ENCODE peak calls at places on chromosomes 4 and X, in ten cellular contexts. One of them, this sample, is unnamed.

GRCh38 chrX:22577181-22577580 is 304.5 kb downstream of the CBLL2 start:
- DNase-seq in GM12865: no peak
- DNase-seq in OCI-LY7: no peak
- DNase-seq in IMR-90: peak; percentile 74
- DNase-seq in stomach: no peak
- DNase-seq in AG04449: peak; percentile 40
- DNase-seq in ovary: no peak
- DNase-seq in bronchial epithelial cell: peak; percentile 82
- DNase-seq in neural progenitor cell: no peak
- DNase-seq in endodermal cell: no peak
- DNase-seq in this sample: peak; percentile 12

GRCh38 chrX:144586756-144587155 is 660.5 kb upstream of the SPANXN1 start:
- DNase-seq in GM12865: no peak
- DNase-seq in OCI-LY7: no peak
- DNase-seq in IMR-90: no peak
- DNase-seq in stomach: no peak
- DNase-seq in AG04449: no peak
- DNase-seq in ovary: no peak
- DNase-seq in bronchial epithelial cell: peak; percentile 38
- DNase-seq in neural progenitor cell: no peak
- DNase-seq in endodermal cell: no peak
- DNase-seq in this sample: no peak

GRCh38 chr4:180710643-180711337 is 1532.4 kb upstream of the TENM3 start:
- DNase-seq in GM12865: no peak
- DNase-seq in OCI-LY7: no peak
- DNase-seq in IMR-90: peak; percentile 52
- DNase-seq in stomach: no peak
- DNase-seq in AG04449: no peak
- DNase-seq in ovary: no peak
- DNase-seq in bronchial epithelial cell: no peak
- DNase-seq in neural progenitor cell: no peak
- DNase-seq in endodermal cell: no peak
- DNase-seq in this sample: no peak

GRCh38 chr4:20251796-20252655 is at the start of gene SLIT2:
- DNase-seq in GM12865: peak; percentile 48
- DNase-seq in OCI-LY7: no peak
- DNase-seq in IMR-90: peak; percentile 68
- DNase-seq in stomach: peak; percentile 81
- DNase-seq in AG04449: no peak
- DNase-seq in ovary: peak; percentile 89
- DNase-seq in bronchial epithelial cell: peak; percentile 35
- DNase-seq in neural progenitor cell: peak; percentile 92
- DNase-seq in endodermal cell: peak; percentile 96
- DNase-seq in this sample: peak; percentile 70

GRCh38 chr4:793109-793861 is 32.6 kb downstream of the CPLX1 start:
- DNase-seq in GM12865: no peak
- DNase-seq in OCI-LY7: peak; percentile 52
- DNase-seq in IMR-90: no peak
- DNase-seq in stomach: no peak
- DNase-seq in AG04449: no peak
- DNase-seq in ovary: no peak
- DNase-seq in bronchial epithelial cell: no peak
- DNase-seq in neural progenitor cell: peak; percentile 56
- DNase-seq in endodermal cell: no peak
- DNase-seq in this sample: no peak

GRCh38 chr4:101355767-101356702 is 8.7 kb upstream of the PPP3CA start:
- DNase-seq in GM12865: no peak
- DNase-seq in OCI-LY7: no peak
- DNase-seq in IMR-90: peak; percentile 92
- DNase-seq in stomach: no peak
- DNase-seq in AG04449: peak; percentile 53
- DNase-seq in ovary: no peak
- DNase-seq in bronchial epithelial cell: peak; percentile 93
- DNase-seq in neural progenitor cell: no peak
- DNase-seq in endodermal cell: no peak
- DNase-seq in this sample: peak; percentile 70

GRCh38 chrX:130125090-130125489 is 14.8 kb upstream of the ELF4 start:
- DNase-seq in GM12865: no peak
- DNase-seq in OCI-LY7: no peak
- DNase-seq in IMR-90: no peak
- DNase-seq in stomach: peak; percentile 83
- DNase-seq in AG04449: no peak
- DNase-seq in ovary: peak; percentile 67
- DNase-seq in bronchial epithelial cell: peak; percentile 93
- DNase-seq in neural progenitor cell: no peak
- DNase-seq in endodermal cell: no peak
- DNase-seq in this sample: peak; percentile 56

GRCh38 chr4:80136238-80136637 is 61.1 kb upstream of the PRDM8 start:
- DNase-seq in GM12865: no peak
- DNase-seq in OCI-LY7: no peak
- DNase-seq in IMR-90: no peak
- DNase-seq in stomach: no peak
- DNase-seq in AG04449: no peak
- DNase-seq in ovary: no peak
- DNase-seq in bronchial epithelial cell: peak; percentile 37
- DNase-seq in neural progenitor cell: no peak
- DNase-seq in endodermal cell: no peak
- DNase-seq in this sample: no peak

GRCh38 chr4:4787421-4787820 is 72.0 kb upstream of the MSX1 start:
- DNase-seq in GM12865: peak; percentile 9
- DNase-seq in OCI-LY7: peak; percentile 16
- DNase-seq in IMR-90: no peak
- DNase-seq in stomach: no peak
- DNase-seq in AG04449: no peak
- DNase-seq in ovary: no peak
- DNase-seq in bronchial epithelial cell: no peak
- DNase-seq in neural progenitor cell: no peak
- DNase-seq in endodermal cell: no peak
- DNase-seq in this sample: no peak

GRCh38 chr4:139844459-139845036 is 178.9 kb downstream of the MGST2 start:
- DNase-seq in GM12865: no peak
- DNase-seq in OCI-LY7: no peak
- DNase-seq in IMR-90: no peak
- DNase-seq in stomach: no peak
- DNase-seq in AG04449: no peak
- DNase-seq in ovary: no peak
- DNase-seq in bronchial epithelial cell: no peak
- DNase-seq in neural progenitor cell: no peak
- DNase-seq in endodermal cell: no peak
- DNase-seq in this sample: no peak

GRCh38 chr4:182384496-182385155 is 141.4 kb downstream of the TENM3 start:
- DNase-seq in GM12865: peak; percentile 3
- DNase-seq in OCI-LY7: no peak
- DNase-seq in IMR-90: peak; percentile 20
- DNase-seq in stomach: no peak
- DNase-seq in AG04449: no peak
- DNase-seq in ovary: no peak
- DNase-seq in bronchial epithelial cell: no peak
- DNase-seq in neural progenitor cell: peak; percentile 64
- DNase-seq in endodermal cell: no peak
- DNase-seq in this sample: no peak

GRCh38 chr4:55386073-55386472 is 9.7 kb upstream of the TMEM165 start:
- DNase-seq in GM12865: peak; percentile 21
- DNase-seq in OCI-LY7: peak; percentile 37
- DNase-seq in IMR-90: peak; percentile 50
- DNase-seq in stomach: no peak
- DNase-seq in AG04449: no peak
- DNase-seq in ovary: no peak
- DNase-seq in bronchial epithelial cell: peak; percentile 60
- DNase-seq in neural progenitor cell: peak; percentile 47
- DNase-seq in endodermal cell: peak; percentile 69
- DNase-seq in this sample: no peak

GRCh38 chrX:154409222-154409871 is at the start of gene DNASE1L1:
- DNase-seq in GM12865: peak; percentile 80
- DNase-seq in OCI-LY7: no peak
- DNase-seq in IMR-90: peak; percentile 87
- DNase-seq in stomach: peak; percentile 90
- DNase-seq in AG04449: no peak
- DNase-seq in ovary: peak; percentile 60
- DNase-seq in bronchial epithelial cell: peak; percentile 58
- DNase-seq in neural progenitor cell: peak; percentile 82
- DNase-seq in endodermal cell: peak; percentile 97
- DNase-seq in this sample: peak; percentile 61

GRCh38 chr4:7384003-7384928 is 50.5 kb downstream of the PSAPL1 start:
- DNase-seq in GM12865: no peak
- DNase-seq in OCI-LY7: no peak
- DNase-seq in IMR-90: no peak
- DNase-seq in stomach: no peak
- DNase-seq in AG04449: no peak
- DNase-seq in ovary: no peak
- DNase-seq in bronchial epithelial cell: no peak
- DNase-seq in neural progenitor cell: no peak
- DNase-seq in endodermal cell: peak; percentile 38
- DNase-seq in this sample: no peak

GRCh38 chr4:17336524-17336941 is 175.4 kb downstream of the QDPR start:
- DNase-seq in GM12865: peak; percentile 91
- DNase-seq in OCI-LY7: peak; percentile 95
- DNase-seq in IMR-90: peak; percentile 48
- DNase-seq in stomach: no peak
- DNase-seq in AG04449: no peak
- DNase-seq in ovary: no peak
- DNase-seq in bronchial epithelial cell: peak; percentile 6
- DNase-seq in neural progenitor cell: no peak
- DNase-seq in endodermal cell: no peak
- DNase-seq in this sample: no peak

DNA sequence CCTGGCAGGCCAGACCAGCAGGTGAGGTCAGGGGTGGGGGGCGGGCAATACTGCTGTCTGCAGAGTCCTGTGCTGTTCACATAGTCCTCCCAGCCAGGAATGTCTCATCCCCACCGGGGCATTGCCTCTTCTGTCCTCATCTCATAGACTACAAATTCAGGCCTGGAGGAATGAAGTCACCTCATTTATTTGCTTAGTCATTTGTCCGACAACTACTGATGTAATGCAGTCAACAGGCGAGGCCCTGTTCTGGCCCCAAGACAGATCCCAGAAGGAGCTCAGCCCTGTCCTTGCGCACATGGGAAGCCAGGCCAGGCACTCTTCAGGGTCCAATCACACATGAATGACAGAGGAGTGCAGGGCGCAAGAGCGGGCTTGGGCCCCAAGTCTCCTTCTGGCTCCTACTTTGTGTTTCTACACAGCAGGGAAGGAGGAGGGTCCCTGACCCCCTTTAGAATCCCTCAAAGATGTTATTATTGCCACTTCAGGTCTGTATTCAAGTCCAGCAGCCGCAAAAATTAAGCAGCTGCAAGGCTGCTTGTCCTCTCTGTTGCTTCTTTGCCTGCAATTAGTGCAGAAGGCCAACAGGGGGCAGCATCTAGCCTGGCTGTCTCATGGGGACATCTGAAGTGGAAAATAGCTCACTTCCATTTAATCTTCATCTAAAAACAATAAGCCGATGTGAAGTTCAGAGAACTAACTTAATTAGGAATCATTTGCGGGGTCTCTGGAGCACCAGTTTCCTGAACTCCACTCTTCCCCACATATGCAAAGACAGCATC is 15.2 kb upstream of the HMX1 start:
- DNase-seq in GM12865: no peak
- DNase-seq in OCI-LY7: no peak
- DNase-seq in IMR-90: no peak
- DNase-seq in stomach: no peak
- DNase-seq in AG04449: no peak
- DNase-seq in ovary: no peak
- DNase-seq in bronchial epithelial cell: no peak
- DNase-seq in neural progenitor cell: no peak
- DNase-seq in endodermal cell: no peak
- DNase-seq in this sample: no peak
- TF ChIP-seq CTCF in GM12865: peak; percentile 23
- TF ChIP-seq CTCF in OCI-LY7: peak; percentile 71
- TF ChIP-seq CTCF in IMR-90: no peak
- TF ChIP-seq CTCF in stomach: no peak
- TF ChIP-seq CTCF in AG04449: no peak
- TF ChIP-seq CTCF in ovary: no peak
- TF ChIP-seq CTCF in bronchial epithelial cell: peak; percentile 12
- TF ChIP-seq CTCF in neural progenitor cell: peak; percentile 57
- TF ChIP-seq CTCF in endodermal cell: peak; percentile 83
- TF ChIP-seq CTCF in this sample: peak; percentile 12

GRCh38 chr4:134070174-134070573 is 131.4 kb downstream of the PABPC4L start:
- DNase-seq in GM12865: no peak
- DNase-seq in OCI-LY7: no peak
- DNase-seq in IMR-90: no peak
- DNase-seq in stomach: no peak
- DNase-seq in AG04449: no peak
- DNase-seq in ovary: no peak
- DNase-seq in bronchial epithelial cell: no peak
- DNase-seq in neural progenitor cell: no peak
- DNase-seq in endodermal cell: no peak
- DNase-seq in this sample: no peak
- TF ChIP-seq CTCF in GM12865: no peak
- TF ChIP-seq CTCF in OCI-LY7: no peak
- TF ChIP-seq CTCF in IMR-90: no peak
- TF ChIP-seq CTCF in stomach: no peak
- TF ChIP-seq CTCF in AG04449: no peak
- TF ChIP-seq CTCF in ovary: no peak
- TF ChIP-seq CTCF in bronchial epithelial cell: no peak
- TF ChIP-seq CTCF in neural progenitor cell: no peak
- TF ChIP-seq CTCF in endodermal cell: no peak
- TF ChIP-seq CTCF in this sample: no peak

DNA sequence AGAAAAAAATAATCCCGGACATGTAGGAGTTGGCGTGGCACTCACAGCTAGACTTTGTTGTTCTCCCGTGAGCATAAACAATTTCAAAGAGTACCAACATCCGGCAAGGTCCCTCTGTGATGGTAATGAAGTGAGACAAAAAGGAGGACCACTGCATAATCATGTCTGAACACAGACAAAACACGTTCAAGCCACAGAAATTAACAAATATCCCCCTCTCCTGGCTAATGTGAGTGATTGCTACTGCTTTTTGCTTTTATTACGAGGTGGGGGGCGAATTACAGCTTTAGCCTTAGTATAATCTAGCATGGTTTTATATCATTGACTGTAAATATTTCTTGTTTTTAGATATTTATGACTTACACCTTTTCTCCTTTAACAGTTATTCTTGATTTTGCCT is 118.5 kb downstream of the PLS3 start:
- DNase-seq in GM12865: peak; percentile 24
- DNase-seq in OCI-LY7: no peak
- DNase-seq in IMR-90: peak; percentile 39
- DNase-seq in stomach: no peak
- DNase-seq in AG04449: no peak
- DNase-seq in ovary: no peak
- DNase-seq in bronchial epithelial cell: peak; percentile 26
- DNase-seq in neural progenitor cell: peak; percentile 54
- DNase-seq in endodermal cell: no peak
- DNase-seq in this sample: no peak
- TF ChIP-seq CTCF in GM12865: peak; percentile 13
- TF ChIP-seq CTCF in OCI-LY7: no peak
- TF ChIP-seq CTCF in IMR-90: peak; percentile 57
- TF ChIP-seq CTCF in stomach: no peak
- TF ChIP-seq CTCF in AG04449: peak; percentile 29
- TF ChIP-seq CTCF in ovary: peak; percentile 8
- TF ChIP-seq CTCF in bronchial epithelial cell: peak; percentile 31
- TF ChIP-seq CTCF in neural progenitor cell: peak; percentile 57
- TF ChIP-seq CTCF in endodermal cell: peak; percentile 73
- TF ChIP-seq CTCF in this sample: peak; percentile 48

DNA sequence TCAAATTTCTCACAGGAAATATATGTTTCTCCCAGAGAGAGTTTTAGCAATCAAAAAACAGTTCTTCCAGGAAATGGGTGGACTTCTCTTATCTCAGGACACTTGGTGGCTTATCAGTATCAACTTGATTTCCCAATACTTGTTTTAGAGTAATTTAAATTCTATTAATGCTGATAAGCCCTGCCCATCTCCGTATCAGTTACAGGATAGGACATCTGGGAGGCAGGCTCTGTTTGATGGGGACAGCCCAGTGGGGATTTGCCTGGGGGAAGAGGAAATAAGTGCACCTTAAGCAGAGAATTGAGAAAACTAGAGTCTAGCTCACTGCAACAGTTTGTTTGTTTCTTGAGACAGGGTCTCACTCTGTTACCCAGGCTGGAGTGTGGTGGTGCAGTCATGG is 43.2 kb upstream of the PDGFRA start:
- DNase-seq in GM12865: no peak
- DNase-seq in OCI-LY7: no peak
- DNase-seq in IMR-90: no peak
- DNase-seq in stomach: no peak
- DNase-seq in AG04449: no peak
- DNase-seq in ovary: no peak
- DNase-seq in bronchial epithelial cell: no peak
- DNase-seq in neural progenitor cell: no peak
- DNase-seq in endodermal cell: no peak
- DNase-seq in this sample: no peak
- TF ChIP-seq CTCF in GM12865: no peak
- TF ChIP-seq CTCF in OCI-LY7: no peak
- TF ChIP-seq CTCF in IMR-90: no peak
- TF ChIP-seq CTCF in stomach: no peak
- TF ChIP-seq CTCF in AG04449: no peak
- TF ChIP-seq CTCF in ovary: no peak
- TF ChIP-seq CTCF in bronchial epithelial cell: no peak
- TF ChIP-seq CTCF in neural progenitor cell: no peak
- TF ChIP-seq CTCF in endodermal cell: no peak
- TF ChIP-seq CTCF in this sample: no peak